ENCODE peak calls at places on chromosomes 5 and 9, in four cellular contexts. One of them, this sample, is unnamed.

GRCh38 chr5:131976414-131977211 is 31.1 kb upstream of the MEIKIN start:
- DNase-seq in glutamatergic neuron: no peak
- DNase-seq in germinal center: no peak
- DNase-seq in ureter: peak; percentile 23
- DNase-seq in this sample: no peak

GRCh38 chr9:106921341-106921899 is 58.5 kb downstream of the ZNF462 start:
- DNase-seq in ureter: no peak
- DNase-seq in glutamatergic neuron: no peak
- DNase-seq in germinal center: no peak
- DNase-seq in this sample: peak; percentile 5

GRCh38 chr9:71765693-71766092 is 2.6 kb downstream of the CEMIP2 start:
- DNase-seq in germinal center: no peak
- DNase-seq in ureter: no peak
- DNase-seq in glutamatergic neuron: no peak
- DNase-seq in this sample: no peak

GRCh38 chr5:165630211-165630866 is 2124.9 kb downstream of the MAT2B start:
- DNase-seq in glutamatergic neuron: peak; percentile 57
- DNase-seq in germinal center: no peak
- DNase-seq in ureter: peak; percentile 49
- DNase-seq in this sample: peak; percentile 62

GRCh38 chr5:101664071-101664791 is 631.9 kb downstream of the SLCO4C1 start:
- DNase-seq in ureter: no peak
- DNase-seq in glutamatergic neuron: no peak
- DNase-seq in germinal center: no peak
- DNase-seq in this sample: no peak

GRCh38 chr5:66307647-66308257 is 163.7 kb downstream of the SREK1 start:
- DNase-seq in ureter: no peak
- DNase-seq in germinal center: peak; percentile 58
- DNase-seq in glutamatergic neuron: no peak
- DNase-seq in this sample: peak; percentile 28

GRCh38 chr5:171123417-171123816 is 185.6 kb upstream of the TLX3 start:
- DNase-seq in germinal center: no peak
- DNase-seq in ureter: no peak
- DNase-seq in glutamatergic neuron: no peak
- DNase-seq in this sample: no peak

GRCh38 chr9:7467186-7467585 is 332.4 kb downstream of the DMAC1 start:
- DNase-seq in germinal center: no peak
- DNase-seq in ureter: no peak
- DNase-seq in glutamatergic neuron: no peak
- DNase-seq in this sample: no peak

GRCh38 chr5:98425626-98426025 is 347.8 kb upstream of the RGMB start:
- DNase-seq in germinal center: no peak
- DNase-seq in glutamatergic neuron: no peak
- DNase-seq in ureter: no peak
- DNase-seq in this sample: no peak

GRCh38 chr5:112006721-112007120 is 249.7 kb upstream of the NREP start:
- DNase-seq in glutamatergic neuron: no peak
- DNase-seq in germinal center: no peak
- DNase-seq in ureter: no peak
- DNase-seq in this sample: no peak

GRCh38 chr9:89038354-89039091 is 47.3 kb downstream of the S1PR3 start:
- DNase-seq in germinal center: no peak
- DNase-seq in ureter: no peak
- DNase-seq in glutamatergic neuron: no peak
- DNase-seq in this sample: no peak

GRCh38 chr9:135617991-135618411 is 21.3 kb downstream of the GLT6D1 start:
- DNase-seq in germinal center: no peak
- DNase-seq in glutamatergic neuron: no peak
- DNase-seq in ureter: no peak
- DNase-seq in this sample: no peak

GRCh38 chr5:176802116-176802784 is 8.1 kb upstream of the UNC5A start:
- DNase-seq in ureter: no peak
- DNase-seq in glutamatergic neuron: no peak
- DNase-seq in germinal center: no peak
- DNase-seq in this sample: no peak

GRCh38 chr5:169226904-169227303 is 74.0 kb downstream of the SLIT3 start:
- DNase-seq in ureter: no peak
- DNase-seq in germinal center: no peak
- DNase-seq in glutamatergic neuron: no peak
- DNase-seq in this sample: no peak

GRCh38 chr9:77304543-77304942 is 127.2 kb downstream of the VPS13A start:
- DNase-seq in glutamatergic neuron: no peak
- DNase-seq in ureter: no peak
- DNase-seq in germinal center: no peak
- DNase-seq in this sample: no peak

GRCh38 chr5:101950050-101950449 is 346.0 kb downstream of the SLCO4C1 start:
- DNase-seq in glutamatergic neuron: no peak
- DNase-seq in ureter: no peak
- DNase-seq in germinal center: no peak
- DNase-seq in this sample: no peak

GRCh38 chr5:136028782-136029742 is at the start of gene TGFBI:
- DNase-seq in ureter: peak; percentile 83
- DNase-seq in glutamatergic neuron: peak; percentile 72
- DNase-seq in germinal center: peak; percentile 66
- DNase-seq in this sample: peak; percentile 79

GRCh38 chr5:114148253-114148652 is 213.6 kb upstream of the KCNN2 start:
- DNase-seq in germinal center: no peak
- DNase-seq in glutamatergic neuron: no peak
- DNase-seq in ureter: no peak
- DNase-seq in this sample: no peak

This sample was measured in nephron progenitor cell.